ENCODE peak calls at places on chromosome 21, in ten cellular contexts. One of them, this sample, is unnamed.

GRCh38 chr21:46226146-46226545 is 2.4 kb downstream of the LSS start:
- DNase-seq in endothelial cell: no peak
- DNase-seq in A549: no peak
- DNase-seq in left lung: no peak
- DNase-seq in GM12865: no peak
- DNase-seq in endodermal cell: peak
- DNase-seq in fibroblast of mammary gland: peak
- DNase-seq in thyroid gland: no peak
- DNase-seq in neural crest cell: no peak
- DNase-seq in foreskin fibroblast: no peak
- DNase-seq in this sample: no peak

GRCh38 chr21:44083631-44084291 is 23.4 kb upstream of the PWP2 start:
- DNase-seq in endothelial cell: no peak
- DNase-seq in A549: no peak
- DNase-seq in left lung: no peak
- DNase-seq in GM12865: no peak
- DNase-seq in endodermal cell: no peak
- DNase-seq in fibroblast of mammary gland: no peak
- DNase-seq in thyroid gland: peak
- DNase-seq in neural crest cell: no peak
- DNase-seq in foreskin fibroblast: no peak
- DNase-seq in this sample: no peak

GRCh38 chr21:37503848-37504467 is 137.4 kb downstream of the DYRK1A start:
- DNase-seq in endothelial cell: no peak
- DNase-seq in A549: no peak
- DNase-seq in left lung: no peak
- DNase-seq in GM12865: no peak
- DNase-seq in endodermal cell: no peak
- DNase-seq in fibroblast of mammary gland: peak
- DNase-seq in thyroid gland: no peak
- DNase-seq in neural crest cell: no peak
- DNase-seq in foreskin fibroblast: peak
- DNase-seq in this sample: no peak

GRCh38 chr21:44767834-44768831 is 33.5 kb downstream of the UBE2G2 start:
- DNase-seq in endothelial cell: no peak
- DNase-seq in A549: no peak
- DNase-seq in left lung: no peak
- DNase-seq in GM12865: no peak
- DNase-seq in endodermal cell: peak
- DNase-seq in fibroblast of mammary gland: no peak
- DNase-seq in thyroid gland: no peak
- DNase-seq in neural crest cell: no peak
- DNase-seq in foreskin fibroblast: no peak
- DNase-seq in this sample: no peak

GRCh38 chr21:41677671-41678015 is 89.2 kb downstream of the RIPK4 start:
- DNase-seq in endothelial cell: no peak
- DNase-seq in A549: no peak
- DNase-seq in left lung: no peak
- DNase-seq in GM12865: no peak
- DNase-seq in endodermal cell: peak
- DNase-seq in fibroblast of mammary gland: no peak
- DNase-seq in thyroid gland: no peak
- DNase-seq in neural crest cell: no peak
- DNase-seq in foreskin fibroblast: no peak
- DNase-seq in this sample: no peak

GRCh38 chr21:28375708-28376385 is 616.8 kb downstream of the LTN1 start:
- DNase-seq in endothelial cell: no peak
- DNase-seq in A549: no peak
- DNase-seq in left lung: no peak
- DNase-seq in GM12865: no peak
- DNase-seq in endodermal cell: no peak
- DNase-seq in fibroblast of mammary gland: peak
- DNase-seq in thyroid gland: no peak
- DNase-seq in neural crest cell: no peak
- DNase-seq in foreskin fibroblast: peak
- DNase-seq in this sample: no peak

GRCh38 chr21:34793471-34793870 is 124.7 kb downstream of the CLIC6 start:
- DNase-seq in endothelial cell: no peak
- DNase-seq in A549: no peak
- DNase-seq in left lung: no peak
- DNase-seq in GM12865: no peak
- DNase-seq in endodermal cell: no peak
- DNase-seq in fibroblast of mammary gland: no peak
- DNase-seq in thyroid gland: no peak
- DNase-seq in neural crest cell: no peak
- DNase-seq in foreskin fibroblast: no peak
- DNase-seq in this sample: no peak

GRCh38 chr21:34850166-34850695 is 181.4 kb downstream of the CLIC6 start:
- DNase-seq in endothelial cell: no peak
- DNase-seq in A549: no peak
- DNase-seq in left lung: no peak
- DNase-seq in GM12865: no peak
- DNase-seq in endodermal cell: peak
- DNase-seq in fibroblast of mammary gland: no peak
- DNase-seq in thyroid gland: no peak
- DNase-seq in neural crest cell: no peak
- DNase-seq in foreskin fibroblast: no peak
- DNase-seq in this sample: no peak

GRCh38 chr21:15045017-15045416 is 19.8 kb downstream of the NRIP1 start:
- DNase-seq in endothelial cell: no peak
- DNase-seq in A549: no peak
- DNase-seq in left lung: no peak
- DNase-seq in GM12865: no peak
- DNase-seq in endodermal cell: no peak
- DNase-seq in fibroblast of mammary gland: no peak
- DNase-seq in thyroid gland: no peak
- DNase-seq in neural crest cell: no peak
- DNase-seq in foreskin fibroblast: no peak
- DNase-seq in this sample: no peak

GRCh38 chr21:42403611-42404231 is at the start of gene UBASH3A:
- DNase-seq in endothelial cell: no peak
- DNase-seq in A549: no peak
- DNase-seq in left lung: no peak
- DNase-seq in GM12865: no peak
- DNase-seq in endodermal cell: no peak
- DNase-seq in fibroblast of mammary gland: no peak
- DNase-seq in thyroid gland: no peak
- DNase-seq in neural crest cell: no peak
- DNase-seq in foreskin fibroblast: no peak
- DNase-seq in this sample: no peak

GRCh38 chr21:38208118-38208517 is 48.7 kb upstream of the KCNJ15 start:
- DNase-seq in endothelial cell: no peak
- DNase-seq in A549: no peak
- DNase-seq in left lung: no peak
- DNase-seq in GM12865: no peak
- DNase-seq in endodermal cell: no peak
- DNase-seq in fibroblast of mammary gland: no peak
- DNase-seq in thyroid gland: no peak
- DNase-seq in neural crest cell: no peak
- DNase-seq in foreskin fibroblast: no peak
- DNase-seq in this sample: no peak

GRCh38 chr21:23743821-23744220 is 1863.5 kb downstream of the MRPL39 start:
- DNase-seq in endothelial cell: no peak
- DNase-seq in A549: no peak
- DNase-seq in left lung: no peak
- DNase-seq in GM12865: no peak
- DNase-seq in endodermal cell: no peak
- DNase-seq in fibroblast of mammary gland: no peak
- DNase-seq in thyroid gland: no peak
- DNase-seq in neural crest cell: no peak
- DNase-seq in foreskin fibroblast: no peak
- DNase-seq in this sample: no peak

DNA sequence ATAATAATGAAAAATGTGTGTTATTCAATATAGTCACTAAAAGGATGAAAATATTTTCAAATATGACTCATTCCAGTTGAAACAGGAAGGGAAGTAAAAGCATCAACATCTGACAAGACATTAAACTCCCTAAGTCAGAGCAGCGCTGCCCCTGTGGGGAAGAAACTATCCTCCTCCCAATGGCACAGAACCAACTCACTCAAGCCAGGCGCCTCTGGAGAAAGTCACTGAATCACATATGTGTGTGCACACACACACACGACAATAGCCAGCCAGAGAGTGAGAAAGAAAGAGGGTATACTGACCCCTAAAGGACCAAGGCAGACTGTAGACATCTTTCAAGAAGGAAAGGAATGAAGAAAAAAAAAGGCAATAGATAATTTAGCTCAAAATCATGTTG is 126.9 kb downstream of the SETD4 start:
- DNase-seq in endothelial cell: no peak
- DNase-seq in A549: no peak
- DNase-seq in left lung: no peak
- DNase-seq in GM12865: peak
- DNase-seq in endodermal cell: peak
- DNase-seq in fibroblast of mammary gland: peak
- DNase-seq in thyroid gland: peak
- DNase-seq in neural crest cell: no peak
- DNase-seq in foreskin fibroblast: peak
- DNase-seq in this sample: no peak
- TF ChIP-seq CTCF in endothelial cell: no peak
- TF ChIP-seq CTCF in A549: no peak
- TF ChIP-seq CTCF in left lung: no peak
- TF ChIP-seq CTCF in GM12865: no peak
- TF ChIP-seq CTCF in endodermal cell: peak
- TF ChIP-seq CTCF in fibroblast of mammary gland: peak
- TF ChIP-seq CTCF in thyroid gland: no peak
- TF ChIP-seq CTCF in neural crest cell: no peak
- TF ChIP-seq CTCF in foreskin fibroblast: peak
- TF ChIP-seq CTCF in this sample: no peak

DNA sequence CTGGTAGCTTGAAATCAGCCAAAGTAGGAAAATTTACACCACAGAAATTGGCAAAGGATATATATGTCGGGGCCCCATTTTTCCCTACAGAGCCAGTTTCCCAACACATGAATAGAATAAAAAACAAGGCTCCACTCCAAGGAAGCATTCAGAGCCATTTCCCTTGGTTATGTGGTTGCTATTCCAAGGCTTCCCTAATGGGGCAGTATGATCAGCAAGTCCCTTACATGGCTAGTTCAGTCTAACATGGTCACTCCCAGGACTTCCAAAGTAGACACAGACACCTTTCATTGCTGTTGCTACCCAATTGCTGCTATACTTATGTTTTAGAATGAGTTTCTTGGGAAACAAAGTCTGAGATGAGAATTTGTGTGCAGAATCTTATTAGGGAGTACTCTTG is 93.1 kb downstream of the C21orf91 start:
- DNase-seq in endothelial cell: no peak
- DNase-seq in A549: no peak
- DNase-seq in left lung: no peak
- DNase-seq in GM12865: no peak
- DNase-seq in endodermal cell: peak
- DNase-seq in fibroblast of mammary gland: peak
- DNase-seq in thyroid gland: no peak
- DNase-seq in neural crest cell: no peak
- DNase-seq in foreskin fibroblast: no peak
- DNase-seq in this sample: no peak
- TF ChIP-seq CTCF in endothelial cell: no peak
- TF ChIP-seq CTCF in A549: no peak
- TF ChIP-seq CTCF in left lung: no peak
- TF ChIP-seq CTCF in GM12865: no peak
- TF ChIP-seq CTCF in endodermal cell: peak
- TF ChIP-seq CTCF in fibroblast of mammary gland: no peak
- TF ChIP-seq CTCF in thyroid gland: no peak
- TF ChIP-seq CTCF in neural crest cell: peak
- TF ChIP-seq CTCF in foreskin fibroblast: peak
- TF ChIP-seq CTCF in this sample: no peak

GRCh38 chr21:32423846-32424535 is 11.5 kb downstream of the EVA1C start:
- DNase-seq in endothelial cell: no peak
- DNase-seq in A549: no peak
- DNase-seq in left lung: no peak
- DNase-seq in GM12865: no peak
- DNase-seq in endodermal cell: no peak
- DNase-seq in fibroblast of mammary gland: no peak
- DNase-seq in thyroid gland: no peak
- DNase-seq in neural crest cell: no peak
- DNase-seq in foreskin fibroblast: no peak
- DNase-seq in this sample: no peak

GRCh38 chr21:32426592-32427051 is 14.1 kb downstream of the EVA1C start:
- DNase-seq in endothelial cell: no peak
- DNase-seq in A549: no peak
- DNase-seq in left lung: no peak
- DNase-seq in GM12865: no peak
- DNase-seq in endodermal cell: no peak
- DNase-seq in fibroblast of mammary gland: no peak
- DNase-seq in thyroid gland: no peak
- DNase-seq in neural crest cell: no peak
- DNase-seq in foreskin fibroblast: peak
- DNase-seq in this sample: no peak

GRCh38 chr21:32426066-32426465 is 13.6 kb downstream of the EVA1C start:
- DNase-seq in endothelial cell: no peak
- DNase-seq in A549: no peak
- DNase-seq in left lung: no peak
- DNase-seq in GM12865: no peak
- DNase-seq in endodermal cell: no peak
- DNase-seq in fibroblast of mammary gland: no peak
- DNase-seq in thyroid gland: no peak
- DNase-seq in neural crest cell: no peak
- DNase-seq in foreskin fibroblast: no peak
- DNase-seq in this sample: no peak

GRCh38 chr21:32424674-32425073 is 12.2 kb downstream of the EVA1C start:
- DNase-seq in endothelial cell: no peak
- DNase-seq in A549: no peak
- DNase-seq in left lung: no peak
- DNase-seq in GM12865: no peak
- DNase-seq in endodermal cell: no peak
- DNase-seq in fibroblast of mammary gland: peak
- DNase-seq in thyroid gland: no peak
- DNase-seq in neural crest cell: no peak
- DNase-seq in foreskin fibroblast: no peak
- DNase-seq in this sample: no peak

DNA sequence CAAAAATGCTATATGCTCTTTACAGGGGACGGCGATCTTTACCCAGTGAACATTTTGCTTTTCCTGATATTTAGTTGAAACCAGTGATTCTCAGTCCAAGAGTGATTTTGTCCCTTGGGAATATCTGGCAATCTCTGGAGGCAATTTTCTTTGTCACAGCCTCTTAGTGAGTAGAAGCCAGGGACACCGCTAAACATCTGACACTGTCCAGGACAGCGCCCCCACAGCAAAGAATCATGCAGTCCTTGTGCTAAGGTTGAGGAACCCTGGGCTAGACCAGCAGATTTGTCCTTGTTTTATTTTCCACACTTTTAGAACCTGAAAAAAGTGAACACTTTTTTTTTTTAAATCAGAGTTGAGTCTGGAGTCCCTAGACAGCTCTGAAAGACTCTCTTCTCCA is 13.1 kb downstream of the EVA1C start:
- DNase-seq in endothelial cell: no peak
- DNase-seq in A549: no peak
- DNase-seq in left lung: no peak
- DNase-seq in GM12865: no peak
- DNase-seq in endodermal cell: no peak
- DNase-seq in fibroblast of mammary gland: no peak
- DNase-seq in thyroid gland: no peak
- DNase-seq in neural crest cell: no peak
- DNase-seq in foreskin fibroblast: no peak
- DNase-seq in this sample: no peak
- TF ChIP-seq CTCF in endothelial cell: no peak
- TF ChIP-seq CTCF in A549: no peak
- TF ChIP-seq CTCF in left lung: no peak
- TF ChIP-seq CTCF in GM12865: no peak
- TF ChIP-seq CTCF in endodermal cell: peak
- TF ChIP-seq CTCF in fibroblast of mammary gland: no peak
- TF ChIP-seq CTCF in thyroid gland: no peak
- TF ChIP-seq CTCF in neural crest cell: no peak
- TF ChIP-seq CTCF in foreskin fibroblast: no peak
- TF ChIP-seq CTCF in this sample: no peak

GRCh38 chr21:26489781-26490180 is 83.3 kb downstream of the CYYR1 start:
- DNase-seq in endothelial cell: no peak
- DNase-seq in A549: no peak
- DNase-seq in left lung: no peak
- DNase-seq in GM12865: no peak
- DNase-seq in endodermal cell: no peak
- DNase-seq in fibroblast of mammary gland: no peak
- DNase-seq in thyroid gland: no peak
- DNase-seq in neural crest cell: no peak
- DNase-seq in foreskin fibroblast: no peak
- DNase-seq in this sample: no peak
- TF ChIP-seq CTCF in endothelial cell: peak
- TF ChIP-seq CTCF in A549: no peak
- TF ChIP-seq CTCF in left lung: no peak
- TF ChIP-seq CTCF in GM12865: no peak
- TF ChIP-seq CTCF in endodermal cell: peak
- TF ChIP-seq CTCF in fibroblast of mammary gland: no peak
- TF ChIP-seq CTCF in thyroid gland: no peak
- TF ChIP-seq CTCF in neural crest cell: peak
- TF ChIP-seq CTCF in foreskin fibroblast: no peak
- TF ChIP-seq CTCF in this sample: no peak

This sample was measured in glutamatergic neuron.